ENCODE peak calls at places on chromosomes 3 and 15, in five cellular contexts. One of them, this sample, is unnamed.

GRCh38 chr3:170802164-170803151 is 67.5 kb downstream of the RPL22L1 start:
- DNase-seq in Karpas-422: peak; percentile 7
- DNase-seq in Panc1: no peak
- DNase-seq in A673: peak; percentile 81
- DNase-seq in GM23248: peak; percentile 95
- DNase-seq in this sample: peak; percentile 77

GRCh38 chr3:58082047-58082446 is 73.8 kb downstream of the FLNB start:
- DNase-seq in Karpas-422: no peak
- DNase-seq in Panc1: no peak
- DNase-seq in A673: no peak
- DNase-seq in GM23248: no peak
- DNase-seq in this sample: peak; percentile 58

GRCh38 chr15:98978153-98978552 is 29.4 kb downstream of the PGPEP1L start:
- DNase-seq in Karpas-422: no peak
- DNase-seq in Panc1: no peak
- DNase-seq in A673: no peak
- DNase-seq in GM23248: no peak
- DNase-seq in this sample: no peak

GRCh38 chr3:43727930-43728329 is 37.2 kb downstream of the ABHD5 start:
- DNase-seq in Karpas-422: no peak
- DNase-seq in Panc1: no peak
- DNase-seq in A673: no peak
- DNase-seq in GM23248: peak; percentile 74
- DNase-seq in this sample: no peak

GRCh38 chr15:82298520-82298919 is 35.9 kb downstream of the SAXO2 start:
- DNase-seq in Karpas-422: no peak
- DNase-seq in Panc1: no peak
- DNase-seq in A673: no peak
- DNase-seq in GM23248: no peak
- DNase-seq in this sample: no peak

GRCh38 chr3:61601831-61602230 is 40.5 kb downstream of the PTPRG start:
- DNase-seq in Karpas-422: no peak
- DNase-seq in Panc1: no peak
- DNase-seq in A673: no peak
- DNase-seq in GM23248: peak; percentile 47
- DNase-seq in this sample: no peak

GRCh38 chr3:30440147-30440604 is 166.2 kb upstream of the TGFBR2 start:
- DNase-seq in Karpas-422: no peak
- DNase-seq in Panc1: peak; percentile 27
- DNase-seq in A673: no peak
- DNase-seq in GM23248: peak; percentile 24
- DNase-seq in this sample: no peak

GRCh38 chr15:32933241-32933640 is 215.4 kb downstream of the GREM1 start:
- DNase-seq in Karpas-422: no peak
- DNase-seq in Panc1: no peak
- DNase-seq in A673: no peak
- DNase-seq in GM23248: no peak
- DNase-seq in this sample: no peak

GRCh38 chr3:2810723-2811122 is 299.5 kb downstream of the IL5RA start:
- DNase-seq in Karpas-422: peak; percentile 61
- DNase-seq in Panc1: no peak
- DNase-seq in A673: peak; percentile 11
- DNase-seq in GM23248: peak; percentile 1
- DNase-seq in this sample: no peak

GRCh38 chr15:31273258-31273941 is 53.2 kb upstream of the KLF13 start:
- DNase-seq in Karpas-422: no peak
- DNase-seq in Panc1: no peak
- DNase-seq in A673: no peak
- DNase-seq in GM23248: no peak
- DNase-seq in this sample: no peak

GRCh38 chr3:66398228-66399025 is 102.4 kb downstream of the LRIG1 start:
- DNase-seq in Karpas-422: no peak
- DNase-seq in Panc1: no peak
- DNase-seq in A673: no peak
- DNase-seq in GM23248: peak; percentile 49
- DNase-seq in this sample: no peak

GRCh38 chr15:40106203-40107161 is 2.2 kb downstream of the BMF start:
- DNase-seq in Karpas-422: peak; percentile 74
- DNase-seq in Panc1: no peak
- DNase-seq in A673: peak; percentile 85
- DNase-seq in GM23248: peak; percentile 45
- DNase-seq in this sample: no peak

GRCh38 chr3:149871855-149872254 is 58.8 kb downstream of the RNF13 start:
- DNase-seq in Karpas-422: no peak
- DNase-seq in Panc1: no peak
- DNase-seq in A673: no peak
- DNase-seq in GM23248: no peak
- DNase-seq in this sample: no peak

GRCh38 chr3:185312006-185312405 is 50.9 kb upstream of the MAP3K13 start:
- DNase-seq in Karpas-422: no peak
- DNase-seq in Panc1: no peak
- DNase-seq in A673: no peak
- DNase-seq in GM23248: no peak
- DNase-seq in this sample: no peak

GRCh38 chr15:87207945-87208580 is 1048.5 kb downstream of the NTRK3 start:
- DNase-seq in Karpas-422: no peak
- DNase-seq in Panc1: no peak
- DNase-seq in A673: no peak
- DNase-seq in GM23248: peak; percentile 7
- DNase-seq in this sample: no peak

GRCh38 chr3:58526124-58526957 is 10.6 kb downstream of the ACOX2 start:
- DNase-seq in Karpas-422: no peak
- DNase-seq in Panc1: no peak
- DNase-seq in A673: peak; percentile 87
- DNase-seq in GM23248: peak; percentile 97
- DNase-seq in this sample: peak; percentile 76

GRCh38 chr3:126186271-126186670 is 5.9 kb upstream of the ALDH1L1 start:
- DNase-seq in Karpas-422: no peak
- DNase-seq in Panc1: no peak
- DNase-seq in A673: no peak
- DNase-seq in GM23248: no peak
- DNase-seq in this sample: no peak

GRCh38 chr15:38084289-38084688 is 149.8 kb downstream of the TMCO5A start:
- DNase-seq in Karpas-422: no peak
- DNase-seq in Panc1: no peak
- DNase-seq in A673: no peak
- DNase-seq in GM23248: peak; percentile 50
- DNase-seq in this sample: no peak

GRCh38 chr3:13389378-13389777 is 30.7 kb downstream of the NUP210 start:
- DNase-seq in Karpas-422: no peak
- DNase-seq in Panc1: no peak
- DNase-seq in A673: no peak
- DNase-seq in GM23248: no peak
- DNase-seq in this sample: no peak

GRCh38 chr15:39833515-39833981 is 50.9 kb upstream of the FSIP1 start:
- DNase-seq in Karpas-422: no peak
- DNase-seq in Panc1: no peak
- DNase-seq in A673: peak; percentile 93
- DNase-seq in GM23248: peak; percentile 86
- DNase-seq in this sample: no peak

GRCh38 chr3:79162653-79163052 is 605.1 kb downstream of the ROBO1 start:
- DNase-seq in Karpas-422: no peak
- DNase-seq in Panc1: no peak
- DNase-seq in A673: no peak
- DNase-seq in GM23248: peak; percentile 30
- DNase-seq in this sample: no peak

GRCh38 chr15:99566157-99566900 is 545 bp downstream of the MEF2A start:
- DNase-seq in Karpas-422: peak; percentile 73
- DNase-seq in Panc1: no peak
- DNase-seq in A673: peak; percentile 31
- DNase-seq in GM23248: peak; percentile 53
- DNase-seq in this sample: no peak

GRCh38 chr3:39103791-39104552 is 3.5 kb downstream of the GORASP1 start:
- DNase-seq in Karpas-422: no peak
- DNase-seq in Panc1: no peak
- DNase-seq in A673: no peak
- DNase-seq in GM23248: no peak
- DNase-seq in this sample: no peak

GRCh38 chr3:188979669-188980311 is 192.0 kb upstream of the TPRG1 start:
- DNase-seq in Karpas-422: no peak
- DNase-seq in Panc1: no peak
- DNase-seq in A673: no peak
- DNase-seq in GM23248: peak; percentile 29
- DNase-seq in this sample: no peak

GRCh38 chr3:121836069-121836468 is 1.1 kb downstream of the EAF2 start:
- DNase-seq in Karpas-422: peak; percentile 79
- DNase-seq in Panc1: no peak
- DNase-seq in A673: no peak
- DNase-seq in GM23248: no peak
- DNase-seq in this sample: no peak
- H3K4me3 ChIP-seq in Karpas-422: peak overlapping the region; percentile 94
- H3K4me3 ChIP-seq in Panc1: no peak overlapping the region
- H3K4me3 ChIP-seq in A673: peak overlapping the region; percentile 84
- H3K4me3 ChIP-seq in GM23248: peak overlapping the region; percentile 86
- H3K4me3 ChIP-seq in this sample: no peak overlapping the region

GRCh38 chr3:128991355-128991895 is 2.5 kb downstream of the CFAP92 start:
- DNase-seq in Karpas-422: no peak
- DNase-seq in Panc1: no peak
- DNase-seq in A673: no peak
- DNase-seq in GM23248: no peak
- DNase-seq in this sample: no peak

GRCh38 chr3:128993461-128994172 is at the start of gene CFAP92:
- DNase-seq in Karpas-422: peak; percentile 88
- DNase-seq in Panc1: no peak
- DNase-seq in A673: peak; percentile 85
- DNase-seq in GM23248: peak; percentile 85
- DNase-seq in this sample: peak; percentile 39

GRCh38 chr3:128994581-128995161 is 795 bp upstream of the CFAP92 start:
- DNase-seq in Karpas-422: no peak
- DNase-seq in Panc1: no peak
- DNase-seq in A673: no peak
- DNase-seq in GM23248: no peak
- DNase-seq in this sample: no peak

GRCh38 chr3:128994173-128994512 is 267 bp upstream of the CFAP92 start:
- DNase-seq in Karpas-422: no peak
- DNase-seq in Panc1: no peak
- DNase-seq in A673: no peak
- DNase-seq in GM23248: no peak
- DNase-seq in this sample: no peak

GRCh38 chr3:128992926-128993460 is 883 bp downstream of the CFAP92 start:
- DNase-seq in Karpas-422: no peak
- DNase-seq in Panc1: no peak
- DNase-seq in A673: no peak
- DNase-seq in GM23248: no peak
- DNase-seq in this sample: no peak
- H3K27me3 ChIP-seq in Karpas-422: no peaks in the 10 kb centered on the region
- H3K27me3 ChIP-seq in Panc1: no peaks in the 10 kb centered on the region
- H3K27me3 ChIP-seq in A673: no peaks in the 10 kb centered on the region
- H3K27me3 ChIP-seq in GM23248: peaks cover 38% of the 10 kb centered on the region
- H3K27me3 ChIP-seq in this sample: peaks cover 30% of the 10 kb centered on the region

GRCh38 chr3:50608278-50608677 is 3.3 kb downstream of the CISH start:
- DNase-seq in Karpas-422: no peak
- DNase-seq in Panc1: no peak
- DNase-seq in A673: no peak
- DNase-seq in GM23248: no peak
- DNase-seq in this sample: no peak

GRCh38 chr3:50610181-50610971 is 1.2 kb downstream of the CISH start:
- DNase-seq in Karpas-422: no peak
- DNase-seq in Panc1: no peak
- DNase-seq in A673: no peak
- DNase-seq in GM23248: no peak
- DNase-seq in this sample: no peak

GRCh38 chr3:50609743-50610085 is 1.9 kb downstream of the CISH start:
- DNase-seq in Karpas-422: no peak
- DNase-seq in Panc1: no peak
- DNase-seq in A673: no peak
- DNase-seq in GM23248: no peak
- DNase-seq in this sample: no peak

GRCh38 chr3:50607271-50608091 is 4.1 kb downstream of the CISH start:
- DNase-seq in Karpas-422: no peak
- DNase-seq in Panc1: no peak
- DNase-seq in A673: no peak
- DNase-seq in GM23248: no peak
- DNase-seq in this sample: no peak

DNA sequence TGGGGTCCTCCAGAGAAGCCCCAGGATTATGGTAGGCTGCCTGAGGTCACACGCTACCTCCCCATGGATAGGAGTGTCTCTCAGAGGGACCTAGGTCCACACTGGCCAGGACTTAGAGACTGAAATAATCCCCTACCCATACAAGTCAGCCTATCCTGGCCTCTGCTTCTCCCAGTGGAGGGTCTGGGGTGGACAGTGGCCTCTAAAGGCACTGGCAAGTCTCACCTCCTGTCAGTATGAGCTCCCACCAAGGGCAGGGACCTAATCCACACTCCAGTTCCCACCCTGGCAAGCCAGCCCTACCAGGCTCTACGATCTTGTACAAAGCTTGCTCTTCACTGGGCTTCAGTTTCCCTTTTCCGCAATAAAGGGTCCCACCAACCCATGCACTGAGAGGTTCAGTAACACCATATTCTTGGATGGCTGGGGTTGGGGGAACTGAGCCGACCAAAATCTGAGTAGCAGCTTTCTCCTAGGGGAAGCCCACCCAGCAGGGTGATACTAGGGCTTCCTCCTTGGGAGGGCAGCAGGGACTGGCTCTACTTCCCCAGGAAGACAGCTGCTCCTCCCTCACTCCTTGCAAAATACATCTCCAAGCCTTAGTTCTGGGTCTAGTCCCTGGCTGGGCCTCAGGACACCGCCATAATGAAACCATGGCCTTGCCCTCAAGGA is 2.4 kb downstream of the CISH start:
- DNase-seq in Karpas-422: no peak
- DNase-seq in Panc1: no peak
- DNase-seq in A673: no peak
- DNase-seq in GM23248: no peak
- DNase-seq in this sample: no peak
- H3K4me3 ChIP-seq in Karpas-422: no peak overlapping the region
- H3K4me3 ChIP-seq in Panc1: no peak overlapping the region
- H3K4me3 ChIP-seq in A673: no peak overlapping the region
- H3K4me3 ChIP-seq in GM23248: no peak overlapping the region
- H3K4me3 ChIP-seq in this sample: no peak overlapping the region

GRCh38 chr3:193768069-193768391 is 175.0 kb downstream of the OPA1 start:
- DNase-seq in Karpas-422: no peak
- DNase-seq in Panc1: no peak
- DNase-seq in A673: no peak
- DNase-seq in GM23248: peak; percentile 74
- DNase-seq in this sample: no peak

GRCh38 chr3:193771011-193771697 is 178.1 kb downstream of the OPA1 start:
- DNase-seq in Karpas-422: no peak
- DNase-seq in Panc1: no peak
- DNase-seq in A673: no peak
- DNase-seq in GM23248: no peak
- DNase-seq in this sample: no peak

GRCh38 chr3:193769437-193769836 is 176.4 kb downstream of the OPA1 start:
- DNase-seq in Karpas-422: no peak
- DNase-seq in Panc1: no peak
- DNase-seq in A673: no peak
- DNase-seq in GM23248: no peak
- DNase-seq in this sample: no peak

GRCh38 chr3:193764959-193765358 is 172.0 kb downstream of the OPA1 start:
- DNase-seq in Karpas-422: no peak
- DNase-seq in Panc1: no peak
- DNase-seq in A673: no peak
- DNase-seq in GM23248: no peak
- DNase-seq in this sample: no peak

GRCh38 chr3:193767353-193768068 is 174.5 kb downstream of the OPA1 start:
- DNase-seq in Karpas-422: no peak
- DNase-seq in Panc1: no peak
- DNase-seq in A673: no peak
- DNase-seq in GM23248: no peak
- DNase-seq in this sample: no peak
- H3K27me3 ChIP-seq in Karpas-422: no peaks in the 10 kb centered on the region
- H3K27me3 ChIP-seq in Panc1: no peaks in the 10 kb centered on the region
- H3K27me3 ChIP-seq in A673: no peaks in the 10 kb centered on the region
- H3K27me3 ChIP-seq in GM23248: peaks cover 41% of the 10 kb centered on the region
- H3K27me3 ChIP-seq in this sample: no peaks in the 10 kb centered on the region

This sample was measured in kidney epithelial cell.